ENCODE peak calls at places on chromosomes 3 and 15, in eight cellular contexts. G is A549, L is AG10803, S is uterus, T is HCT116, V is upper lobe of right lung, Q is PC-3, B is pancreas. D is an unnamed sample.

GRCh38 chr3:50539356-50539838 is 28.1 kb downstream of the C3orf18 start:
- DNase-seq in G (no peak), L (no peak), S (no peak), T (no peak), V (no peak), Q (no peak), B (no peak), D (no peak)

GRCh38 chr3:124887177-124887995 is at the start of gene ITGB5:
- DNase-seq in G (peak; percentile 53), L (peak; percentile 86), S (peak; percentile 84), T (peak; percentile 29), V (peak; percentile 92), Q (peak; percentile 70), B (peak; percentile 72), D (peak; percentile 76)

GRCh38 chr15:92714071-92714456 is 58.5 kb upstream of the FAM174B start:
- DNase-seq in G (peak; percentile 35), L (peak; percentile 59), S (peak; percentile 43), T (no peak), V (peak; percentile 59), Q (peak; percentile 51), B (no peak), D (peak; percentile 9)

GRCh38 chr3:183584246-183584913 is 28.9 kb upstream of the KLHL6 start:
- DNase-seq in G (no peak), L (peak; percentile 65), S (peak; percentile 52), T (no peak), V (no peak), Q (no peak), B (no peak), D (peak; percentile 86)

GRCh38 chr3:20111836-20112235 is 71.6 kb downstream of the KAT2B start:
- DNase-seq in G (peak; percentile 21), L (no peak), S (no peak), T (peak; percentile 12), V (no peak), Q (peak; percentile 84), B (no peak), D (no peak)

GRCh38 chr3:58151637-58152036 is 59.1 kb downstream of the DNASE1L3 start:
- DNase-seq in G (no peak), L (peak; percentile 11), S (no peak), T (no peak), V (no peak), Q (no peak), B (no peak), D (no peak)

GRCh38 chr15:67720556-67721175 is 104.6 kb upstream of the SKOR1 start:
- DNase-seq in G (no peak), L (no peak), S (no peak), T (no peak), V (no peak), Q (no peak), B (no peak), D (no peak)

GRCh38 chr15:60423540-60423939 is 25.8 kb upstream of the ANXA2 start:
- DNase-seq in G (peak; percentile 29), L (peak; percentile 93), S (no peak), T (peak; percentile 52), V (no peak), Q (peak; percentile 88), B (no peak), D (peak; percentile 91)

GRCh38 chr15:94412979-94413741 is 181.8 kb downstream of the MCTP2 start:
- DNase-seq in G (peak; percentile 3), L (peak; percentile 16), S (no peak), T (peak; percentile 6), V (no peak), Q (peak; percentile 35), B (no peak), D (no peak)

GRCh38 chr3:146026547-146026946 is 134.4 kb downstream of the PLOD2 start:
- DNase-seq in G (no peak), L (no peak), S (no peak), T (no peak), V (no peak), Q (peak; percentile 26), B (no peak), D (no peak)

GRCh38 chr3:159586587-159587202 is 401.9 kb upstream of the IL12A start:
- DNase-seq in G (peak; percentile 15), L (peak; percentile 39), S (no peak), T (peak; percentile 29), V (no peak), Q (peak; percentile 71), B (no peak), D (peak; percentile 65)

GRCh38 chr3:115127208-115127607 is 19.9 kb downstream of the ZBTB20 start:
- DNase-seq in G (no peak), L (no peak), S (no peak), T (no peak), V (no peak), Q (no peak), B (no peak), D (no peak)

GRCh38 chr15:101013151-101013550 is 94.0 kb downstream of the LRRK1 start:
- DNase-seq in G (no peak), L (no peak), S (no peak), T (no peak), V (no peak), Q (no peak), B (no peak), D (no peak)

GRCh38 chr3:193134895-193135294 is 106.1 kb upstream of the PLAAT1 start:
- DNase-seq in G (no peak), L (peak; percentile 84), S (no peak), T (no peak), V (no peak), Q (peak; percentile 81), B (no peak), D (peak; percentile 67)

GRCh38 chr3:125003369-125003853 is 52.4 kb downstream of the HEG1 start:
- DNase-seq in G (no peak), L (peak; percentile 68), S (peak; percentile 67), T (no peak), V (no peak), Q (peak; percentile 3), B (peak; percentile 69), D (peak; percentile 67)

GRCh38 chr15:83970290-83970890 is 265.2 kb upstream of the GOLGA6L4 start:
- DNase-seq in G (no peak), L (no peak), S (peak; percentile 89), T (no peak), V (no peak), Q (no peak), B (no peak), D (no peak)

GRCh38 chr3:141643391-141643790 is 94.7 kb upstream of the RNF7 start:
- DNase-seq in G (no peak), L (peak; percentile 89), S (no peak), T (no peak), V (no peak), Q (peak; percentile 7), B (no peak), D (no peak)

GRCh38 chr3:139627759-139628158 is 50.0 kb downstream of the NMNAT3 start:
- DNase-seq in G (no peak), L (no peak), S (no peak), T (no peak), V (no peak), Q (peak; percentile 3), B (no peak), D (no peak)

GRCh38 chr3:139634236-139634635 is 43.5 kb downstream of the NMNAT3 start:
- DNase-seq in G (no peak), L (no peak), S (no peak), T (no peak), V (no peak), Q (no peak), B (no peak), D (peak; percentile 18)

GRCh38 chr3:139630532-139630931 is 47.2 kb downstream of the NMNAT3 start:
- DNase-seq in G (no peak), L (no peak), S (no peak), T (no peak), V (no peak), Q (no peak), B (no peak), D (no peak)

GRCh38 chr3:139633511-139633910 is 44.3 kb downstream of the NMNAT3 start:
- DNase-seq in G (no peak), L (no peak), S (no peak), T (no peak), V (no peak), Q (no peak), B (no peak), D (no peak)

DNA sequence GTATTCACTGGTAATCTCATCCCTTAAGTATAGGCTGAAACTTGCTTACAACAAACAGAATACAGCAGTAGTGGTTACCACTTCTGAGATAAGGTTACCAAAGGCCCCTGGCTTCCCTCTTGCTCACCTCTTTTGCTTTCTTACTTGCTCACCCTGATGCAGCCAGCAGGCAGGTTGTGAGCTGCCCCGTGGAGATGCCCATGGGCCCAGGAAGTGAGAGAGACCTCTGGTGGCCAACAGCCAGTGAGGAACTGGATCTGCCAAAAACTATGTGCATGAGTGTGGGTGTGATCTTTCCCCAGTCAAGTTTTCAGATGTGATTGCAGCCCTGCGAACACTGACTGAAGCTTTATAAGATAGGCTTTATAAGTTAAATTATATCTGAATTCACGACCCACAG is 48.7 kb downstream of the NMNAT3 start:
- DNase-seq in G (peak; percentile 28), L (peak; percentile 2), S (no peak), T (peak; percentile 18), V (no peak), Q (peak; percentile 45), B (peak; percentile 26), D (no peak)
- TF ChIP-seq CTCF in G (peak; percentile 27), L (peak; percentile 28), S (no peak), T (peak; percentile 46), V (no peak), Q (peak; percentile 56), B (no peak), D (no peak)

DNA sequence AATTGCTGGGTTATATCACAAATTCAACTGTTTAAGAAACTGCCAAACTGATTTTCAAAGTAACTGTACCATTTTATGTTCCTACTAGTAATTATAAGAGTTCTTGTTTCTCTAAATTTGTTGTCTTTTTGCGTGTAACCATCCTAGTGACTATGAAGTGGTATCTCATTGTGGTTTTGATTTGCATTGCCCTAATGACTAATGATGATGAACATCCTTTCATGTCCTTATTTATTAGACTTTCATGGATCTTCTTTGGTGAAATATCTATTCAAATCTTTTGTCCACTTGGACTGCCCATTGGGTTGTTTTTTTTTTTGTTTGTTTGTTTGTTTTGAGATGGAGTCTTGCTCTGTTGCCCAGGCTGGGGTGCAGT is 3.6 kb downstream of the OXSR1 start:
- DNase-seq in G (no peak), L (peak; percentile 34), S (no peak), T (no peak), V (no peak), Q (peak; percentile 69), B (no peak), D (peak; percentile 59)
- H3K4me3 ChIP-seq in G (no peak overlapping the region), L (no peak overlapping the region), S (no peak overlapping the region), T (no peak overlapping the region), V (no peak overlapping the region), Q (peak overlapping the region; percentile 94), B (no peak overlapping the region), D (peak overlapping the region; percentile 9)

GRCh38 chr3:66572938-66573710 is 72.3 kb upstream of the LRIG1 start:
- DNase-seq in G (peak; percentile 5), L (no peak), S (no peak), T (peak; percentile 40), V (no peak), Q (no peak), B (no peak), D (no peak)
- TF ChIP-seq CTCF in G (no peak), L (peak; percentile 18), S (no peak), T (no peak), V (no peak), Q (peak; percentile 32), B (no peak), D (no peak)

DNA sequence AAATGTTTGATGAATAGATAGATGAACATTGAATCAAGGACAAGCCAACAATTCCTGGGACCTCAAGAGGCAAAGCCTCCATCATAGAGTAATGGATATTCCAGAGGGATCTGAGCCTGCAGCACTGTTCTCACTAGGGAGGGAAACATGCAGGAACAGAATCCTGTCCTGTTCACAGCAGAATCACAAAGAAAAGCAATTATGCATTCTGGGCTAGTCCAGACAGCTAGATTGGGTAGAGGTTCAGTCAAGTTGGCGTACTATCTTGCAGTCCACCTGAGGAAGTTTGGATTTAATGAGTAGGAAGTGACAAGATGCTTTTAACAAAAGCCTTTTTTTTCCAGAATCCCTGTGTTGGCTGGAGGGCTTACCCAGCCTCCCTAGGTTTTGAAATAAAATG is 314.5 kb upstream of the SEMA6D start:
- DNase-seq in G (no peak), L (no peak), S (no peak), T (no peak), V (no peak), Q (no peak), B (no peak), D (no peak)
- H3K4me3 ChIP-seq in G (no peak overlapping the region), L (no peak overlapping the region), S (no peak overlapping the region), T (no peak overlapping the region), V (no peak overlapping the region), Q (no peak overlapping the region), B (no peak overlapping the region), D (no peak overlapping the region)